ENCODE peak calls at places on chromosome 21, in five cellular contexts. C is NCI-H460, D is pulmonary artery endothelial cell, J is EL, B is activated T-helper 1 cell treated with Interleukin-2 at 50 U/mL for 16 hours. U is an unnamed sample.

GRCh38 chr21:36790616-36791015 is 91.7 kb downstream of the SIM2 start:
- DNase-seq in C (no peak), D (no peak), J (no peak), B (no peak), U (no peak)

GRCh38 chr21:37620401-37620800 is 253.8 kb downstream of the DYRK1A start:
- DNase-seq in C (no peak), D (no peak), J (no peak), B (no peak), U (no peak)

GRCh38 chr21:35476616-35477395 is 427.7 kb upstream of the RUNX1 start:
- DNase-seq in C (no peak), D (no peak), J (peak; percentile 75), B (no peak), U (peak; percentile 31)

GRCh38 chr21:34691396-34692032 is 22.7 kb downstream of the CLIC6 start:
- DNase-seq in C (no peak), D (no peak), J (no peak), B (no peak), U (no peak)

GRCh38 chr21:44515359-44516165 is 24.4 kb downstream of the KRTAP10-1 start:
- DNase-seq in C (no peak), D (no peak), J (no peak), B (no peak), U (no peak)

GRCh38 chr21:44804762-44805161 is 3.1 kb upstream of the UBE2G2 start:
- DNase-seq in C (no peak), D (no peak), J (no peak), B (no peak), U (no peak)

GRCh38 chr21:33059319-33059894 is 10.5 kb upstream of the OLIG1 start:
- DNase-seq in C (no peak), D (no peak), J (no peak), B (no peak), U (no peak)

GRCh38 chr21:34305605-34306235 is 58.1 kb upstream of the KCNE2 start:
- DNase-seq in C (no peak), D (no peak), J (no peak), B (no peak), U (no peak)

GRCh38 chr21:35138665-35139381 is 89.7 kb upstream of the RUNX1 start:
- DNase-seq in C (no peak), D (no peak), J (peak; percentile 82), B (no peak), U (no peak)

GRCh38 chr21:41557884-41558283 is 49.9 kb upstream of the TMPRSS2 start:
- DNase-seq in C (no peak), D (no peak), J (no peak), B (no peak), U (no peak)